ENCODE peak calls at places on chromosomes 3 and 15, in five cellular contexts. One of them, this sample, is unnamed.
A peak's percentile ranks its signal among the peaks of the same experiment; 100 is the strongest.

GRCh38 chr3:32184187-32184730 is 54.2 kb upstream of the CMTM8 start:
- DNase-seq in heart right ventricle: no peak
- DNase-seq in activated CD8-positive, alpha-beta memory T cell treated with anti-CD3 and anti-CD28 coated beads for 48 hours: no peak
- DNase-seq in ureter: no peak
- DNase-seq in activated T-cell treated with anti-CD3 and anti-CD28 coated beads, Interleukin-2, amount 50 U/mL, for 48 hours: no peak
- DNase-seq in this sample: no peak

GRCh38 chr3:197555281-197556261 is at the start of gene BDH1:
- DNase-seq in activated CD8-positive, alpha-beta memory T cell treated with anti-CD3 and anti-CD28 coated beads for 48 hours: peak; percentile 42
- DNase-seq in ureter: no peak
- DNase-seq in activated T-cell treated with anti-CD3 and anti-CD28 coated beads, Interleukin-2, amount 50 U/mL, for 48 hours: peak; percentile 86
- DNase-seq in heart right ventricle: peak; percentile 8
- DNase-seq in this sample: no peak

GRCh38 chr3:69718832-69719231 is 20.4 kb upstream of the MITF start:
- DNase-seq in heart right ventricle: no peak
- DNase-seq in activated T-cell treated with anti-CD3 and anti-CD28 coated beads, Interleukin-2, amount 50 U/mL, for 48 hours: no peak
- DNase-seq in ureter: no peak
- DNase-seq in activated CD8-positive, alpha-beta memory T cell treated with anti-CD3 and anti-CD28 coated beads for 48 hours: no peak
- DNase-seq in this sample: no peak

GRCh38 chr3:140953028-140953960 is 11.7 kb downstream of the SLC25A36 start:
- DNase-seq in heart right ventricle: no peak
- DNase-seq in activated T-cell treated with anti-CD3 and anti-CD28 coated beads, Interleukin-2, amount 50 U/mL, for 48 hours: no peak
- DNase-seq in activated CD8-positive, alpha-beta memory T cell treated with anti-CD3 and anti-CD28 coated beads for 48 hours: no peak
- DNase-seq in ureter: no peak
- DNase-seq in this sample: no peak

GRCh38 chr3:97901327-97902295 is 70.6 kb downstream of the RIOX2 start:
- DNase-seq in ureter: no peak
- DNase-seq in heart right ventricle: peak; percentile 22
- DNase-seq in activated T-cell treated with anti-CD3 and anti-CD28 coated beads, Interleukin-2, amount 50 U/mL, for 48 hours: no peak
- DNase-seq in activated CD8-positive, alpha-beta memory T cell treated with anti-CD3 and anti-CD28 coated beads for 48 hours: no peak
- DNase-seq in this sample: no peak

GRCh38 chr15:46853600-46853999 is 863.7 kb upstream of the SEMA6D start:
- DNase-seq in heart right ventricle: no peak
- DNase-seq in ureter: no peak
- DNase-seq in activated T-cell treated with anti-CD3 and anti-CD28 coated beads, Interleukin-2, amount 50 U/mL, for 48 hours: no peak
- DNase-seq in activated CD8-positive, alpha-beta memory T cell treated with anti-CD3 and anti-CD28 coated beads for 48 hours: no peak
- DNase-seq in this sample: no peak

GRCh38 chr15:84969257-84969656 is 12.4 kb upstream of the PDE8A start:
- DNase-seq in ureter: no peak
- DNase-seq in heart right ventricle: no peak
- DNase-seq in activated T-cell treated with anti-CD3 and anti-CD28 coated beads, Interleukin-2, amount 50 U/mL, for 48 hours: no peak
- DNase-seq in activated CD8-positive, alpha-beta memory T cell treated with anti-CD3 and anti-CD28 coated beads for 48 hours: no peak
- DNase-seq in this sample: peak; percentile 38

GRCh38 chr3:147758786-147759185 is 349.6 kb downstream of the ZIC1 start:
- DNase-seq in heart right ventricle: no peak
- DNase-seq in activated CD8-positive, alpha-beta memory T cell treated with anti-CD3 and anti-CD28 coated beads for 48 hours: no peak
- DNase-seq in ureter: no peak
- DNase-seq in activated T-cell treated with anti-CD3 and anti-CD28 coated beads, Interleukin-2, amount 50 U/mL, for 48 hours: no peak
- DNase-seq in this sample: no peak

GRCh38 chr3:66107855-66108254 is 69.1 kb upstream of the MAGI1 start:
- DNase-seq in activated CD8-positive, alpha-beta memory T cell treated with anti-CD3 and anti-CD28 coated beads for 48 hours: no peak
- DNase-seq in ureter: no peak
- DNase-seq in activated T-cell treated with anti-CD3 and anti-CD28 coated beads, Interleukin-2, amount 50 U/mL, for 48 hours: no peak
- DNase-seq in heart right ventricle: peak; percentile 5
- DNase-seq in this sample: no peak